ENCODE peak calls at places on chromosome 3, in six cellular contexts. H, N, T, I, C and R are unnamed samples.

GRCh38 chr3:177446160-177446559 is 248.9 kb upstream of the TBL1XR1 start:
- DNase-seq in C (no peak), I (no peak), H (no peak), N (no peak), T (no peak), R (no peak)

GRCh38 chr3:81799403-81799802 is 38.0 kb upstream of the GBE1 start:
- DNase-seq in I (no peak), T (no peak), N (no peak), H (no peak), C (no peak), R (no peak)

GRCh38 chr3:20125912-20126311 is 60.1 kb downstream of the SGO1 start:
- DNase-seq in N (no peak), T (no peak), C (no peak), H (no peak), I (no peak), R (no peak)

GRCh38 chr3:111326144-111326995 is 215.6 kb upstream of the CD96 start:
- DNase-seq in N (no peak), I (no peak), C (no peak), T (no peak), H (no peak), R (no peak)

GRCh38 chr3:64345351-64345750 is 120.1 kb upstream of the PRICKLE2 start:
- DNase-seq in T (no peak), C (peak), I (no peak), H (no peak), N (no peak), R (no peak)

GRCh38 chr3:185824467-185825378 is at the start of gene IGF2BP2:
- DNase-seq in I (peak), C (peak), N (peak), H (no peak), T (peak), R (peak)

GRCh38 chr3:131174752-131175151 is 148.1 kb downstream of the NEK11 start:
- DNase-seq in I (peak), C (no peak), N (peak), H (no peak), T (no peak), R (no peak)

GRCh38 chr3:69200384-69201068 is 78.1 kb upstream of the LMOD3 start:
- DNase-seq in H (no peak), I (peak), N (no peak), T (no peak), C (peak), R (peak)

GRCh38 chr3:135083179-135083578 is 288.1 kb downstream of the EPHB1 start:
- DNase-seq in H (no peak), T (no peak), N (no peak), C (no peak), I (no peak), R (no peak)

DNA sequence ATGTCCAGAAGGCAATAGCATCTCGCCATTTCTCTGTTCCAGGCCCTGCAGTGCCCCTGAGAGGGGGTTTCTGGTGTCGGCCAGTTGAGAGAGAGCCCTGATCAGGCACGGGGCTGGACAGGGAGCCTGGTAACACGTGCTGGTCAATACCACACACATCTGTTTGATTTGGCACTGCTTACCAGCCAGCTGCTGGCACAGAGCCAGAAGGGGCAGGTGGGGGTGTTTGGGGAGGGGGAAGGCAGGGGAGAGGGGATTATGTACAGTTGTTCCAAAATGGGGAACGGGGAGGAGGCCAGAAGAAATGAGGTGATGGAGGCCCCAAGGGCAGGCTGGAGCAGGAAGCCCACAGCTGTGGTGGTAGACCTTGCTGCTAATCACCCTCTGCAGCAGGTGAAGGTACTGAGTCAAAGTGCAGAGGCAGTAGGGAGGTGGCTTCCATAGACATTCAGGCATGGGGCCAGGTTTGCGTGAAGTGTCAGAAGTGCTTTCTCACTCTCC is 153.5 kb upstream of the LPP start:
- DNase-seq in T (no peak), H (no peak), C (no peak), I (no peak), N (no peak), R (peak)
- H3K4me3 ChIP-seq in T (no peak), H (peak), C (no peak), I (peak), N (no peak), R (no peak)

DNA sequence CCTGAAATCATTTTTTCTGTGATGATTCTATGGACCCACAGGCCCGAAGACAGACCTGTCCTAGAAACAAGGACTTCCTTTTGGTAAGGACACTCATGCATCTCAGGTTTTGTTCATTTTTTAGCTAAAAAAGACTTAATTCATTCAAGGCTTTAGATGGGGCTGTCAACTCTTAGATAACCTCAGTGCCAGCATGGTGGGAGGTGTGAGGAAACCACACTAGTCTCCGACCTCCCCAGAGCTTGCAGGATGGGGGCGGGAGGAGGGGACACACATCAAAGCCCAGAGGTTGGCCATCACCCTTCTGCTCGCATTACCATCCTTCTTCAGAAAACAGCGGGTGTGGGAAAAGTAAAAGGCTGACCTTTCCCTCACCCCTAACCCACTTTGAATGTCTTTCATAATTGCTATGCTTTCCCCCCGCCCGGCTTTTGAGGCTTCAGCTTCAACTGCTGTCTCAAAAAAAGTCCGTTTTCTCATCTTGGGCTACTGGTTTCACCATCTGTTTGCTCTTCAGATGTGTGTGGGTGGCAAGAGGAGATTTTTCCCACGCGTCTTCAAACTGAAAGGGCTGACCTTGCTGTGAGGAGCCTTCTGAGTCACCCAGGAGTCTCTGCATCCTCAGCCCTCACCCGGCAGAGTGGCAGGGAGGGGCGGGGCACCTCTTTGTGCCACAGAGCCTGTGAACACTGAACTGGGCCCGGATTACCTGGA is 27.6 kb upstream of the CXCR6 start:
- DNase-seq in N (peak), T (no peak), H (peak), C (peak), I (peak), R (peak)
- H3K4me3 ChIP-seq in N (peak), T (no peak), H (peak), C (no peak), I (peak), R (no peak)

GRCh38 chr3:22836131-22836530 is 367.0 kb upstream of the UBE2E2 start:
- DNase-seq in H (no peak), N (no peak), I (no peak), C (no peak), T (peak), R (no peak)
- H3K4me3 ChIP-seq in H (no peak), N (no peak), I (no peak), C (no peak), T (no peak), R (no peak)

GRCh38 chr3:156599475-156599874 is 44.6 kb upstream of the SSR3 start:
- DNase-seq in C (no peak), T (no peak), H (no peak), I (no peak), N (no peak), R (no peak)

GRCh38 chr3:156599061-156599460 is 44.1 kb upstream of the SSR3 start:
- DNase-seq in C (no peak), N (no peak), I (no peak), T (no peak), H (no peak), R (no peak)

GRCh38 chr3:156598413-156598812 is 43.5 kb upstream of the SSR3 start:
- DNase-seq in I (no peak), H (no peak), N (no peak), C (peak), T (no peak), R (no peak)

GRCh38 chr3:156594229-156594683 is 39.3 kb upstream of the SSR3 start:
- DNase-seq in T (no peak), C (peak), N (no peak), I (no peak), H (no peak), R (peak)

DNA sequence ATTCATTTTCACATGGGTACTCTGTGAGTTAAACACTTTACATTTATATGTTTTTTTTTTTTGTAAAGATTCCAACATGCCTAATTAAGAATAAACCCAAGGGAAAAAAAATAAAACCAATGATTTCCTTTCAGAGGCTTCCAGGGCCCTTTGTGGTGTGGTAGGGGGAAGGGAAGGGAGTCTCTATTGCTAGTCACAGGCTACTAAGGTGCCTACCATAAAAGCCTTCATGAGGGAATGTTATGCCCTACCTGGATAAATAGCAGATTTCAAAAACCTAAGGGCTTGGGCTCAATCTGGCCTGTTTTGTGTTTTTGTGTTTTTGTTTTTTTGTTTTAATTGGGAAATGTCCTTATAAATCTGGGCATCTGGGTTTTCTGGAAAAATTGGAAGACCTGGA is 38.9 kb upstream of the SSR3 start:
- DNase-seq in N (no peak), T (no peak), I (no peak), C (no peak), H (no peak), R (no peak)
- H3K4me3 ChIP-seq in N (no peak), T (no peak), I (no peak), C (no peak), H (no peak), R (no peak)

DNA sequence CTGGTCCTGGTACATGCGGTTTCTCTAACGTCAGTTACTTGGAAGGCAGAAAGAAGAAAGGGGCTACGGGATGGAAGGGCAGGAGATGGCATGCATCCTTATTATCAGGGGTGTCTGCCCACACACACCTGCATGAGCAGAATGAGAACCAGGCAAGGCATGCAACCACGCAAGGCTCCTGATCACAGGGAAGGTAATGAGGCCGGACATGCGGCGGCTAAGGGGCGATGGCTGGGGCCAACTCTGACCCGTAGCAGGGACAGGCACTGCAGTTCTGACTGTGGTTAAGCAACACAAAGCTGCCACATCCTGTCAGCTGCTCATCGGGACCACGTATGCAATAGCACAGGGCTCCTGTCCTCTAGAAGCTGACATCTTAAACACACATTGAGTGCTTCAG is 73.1 kb downstream of the OXNAD1 start:
- DNase-seq in T (peak), H (peak), I (peak), N (peak), C (no peak), R (peak)
- H3K4me3 ChIP-seq in T (no peak), H (no peak), I (peak), N (no peak), C (no peak), R (no peak)

GRCh38 chr3:183560607-183561006 is 5.1 kb upstream of the KLHL6 start:
- DNase-seq in N (peak), C (peak), H (no peak), T (no peak), I (peak), R (no peak)

GRCh38 chr3:183554377-183554776 is 1.1 kb downstream of the KLHL6 start:
- DNase-seq in H (no peak), T (no peak), C (no peak), N (no peak), I (no peak), R (no peak)

GRCh38 chr3:183553263-183554026 is 2.1 kb downstream of the KLHL6 start:
- DNase-seq in C (no peak), N (no peak), T (no peak), I (no peak), H (no peak), R (no peak)

GRCh38 chr3:183551930-183552329 is 3.6 kb downstream of the KLHL6 start:
- DNase-seq in T (no peak), H (no peak), I (peak), N (no peak), C (no peak), R (no peak)

GRCh38 chr3:183555541-183556081 is at the start of gene KLHL6:
- DNase-seq in H (peak), C (no peak), I (peak), T (peak), N (peak), R (peak)
- H3K4me3 ChIP-seq in H (peak), C (no peak), I (peak), T (peak), N (peak), R (no peak)

GRCh38 chr3:56468184-56469106 is at the start of gene ERC2:
- DNase-seq in N (no peak), C (peak), H (no peak), T (peak), I (no peak), R (no peak)
- H3K4me3 ChIP-seq in N (no peak), C (peak), H (no peak), T (peak), I (no peak), R (no peak)